ENCODE peak calls at places on chromosomes 6 and 20, in four cellular contexts. D is adipocyte, G is heart right ventricle, O is ovary. X is an unnamed sample. For H3K4me1, the result is how much of the 10 kb centered on the place peaks cover.

GRCh38 chr6:151440930-151441329 is 11.0 kb downstream of the RMND1 start:
- DNase-seq in G (no peak), O (no peak), D (peak), X (no peak)

GRCh38 chr6:133208183-133208755 is 32.9 kb upstream of the EYA4 start:
- DNase-seq in O (no peak), D (peak), G (no peak), X (no peak)

GRCh38 chr6:121520337-121521163 is 85.1 kb downstream of the GJA1 start:
- DNase-seq in G (no peak), O (no peak), D (peak), X (no peak)

GRCh38 chr6:71533939-71534379 is 245.3 kb downstream of the OGFRL1 start:
- DNase-seq in D (peak), G (no peak), O (no peak), X (no peak)

GRCh38 chr6:79467716-79468115 is 69.5 kb downstream of the LCA5 start:
- DNase-seq in D (peak), O (no peak), G (no peak), X (no peak)

GRCh38 chr6:72621243-72622093 is at the start of gene KCNQ5:
- DNase-seq in O (no peak), D (peak), G (no peak), X (peak)

GRCh38 chr20:60255426-60255825 is 297.2 kb downstream of the CDH26 start:
- DNase-seq in G (no peak), D (no peak), O (no peak), X (no peak)

GRCh38 chr6:1381397-1382330 is 7.7 kb upstream of the FOXF2 start:
- DNase-seq in G (peak), D (peak), O (no peak), X (no peak)

GRCh38 chr6:114144887-114145851 is 174.2 kb upstream of the HDAC2 start:
- DNase-seq in D (peak), G (no peak), O (no peak), X (no peak)

GRCh38 chr6:6002005-6002808 is 4.5 kb downstream of the NRN1 start:
- DNase-seq in D (no peak), G (no peak), O (no peak), X (no peak)

GRCh38 chr20:53656653-53657288 is 63.1 kb upstream of the ZNF217 start:
- DNase-seq in O (no peak), G (no peak), D (peak), X (no peak)

GRCh38 chr20:53657289-53657678 is 63.6 kb upstream of the ZNF217 start:
- DNase-seq in D (no peak), O (no peak), G (no peak), X (no peak)

GRCh38 chr20:53654932-53655674 is 61.5 kb upstream of the ZNF217 start:
- DNase-seq in O (no peak), D (no peak), G (no peak), X (no peak)

GRCh38 chr20:53657732-53658131 is 64.1 kb upstream of the ZNF217 start:
- DNase-seq in D (no peak), O (no peak), G (no peak), X (no peak)

GRCh38 chr20:53655909-53656652 is 62.4 kb upstream of the ZNF217 start:
- DNase-seq in G (no peak), D (peak), O (no peak), X (no peak)
- H3K4me1 ChIP-seq in G (under half), D (half or more), O (under half), X (under half)

GRCh38 chr20:4554346-4554745 is 167.4 kb upstream of the PRND start:
- DNase-seq in G (no peak), D (no peak), O (no peak), X (no peak)

GRCh38 chr20:4548552-4548951 is 173.2 kb upstream of the PRND start:
- DNase-seq in O (no peak), G (no peak), D (no peak), X (no peak)

GRCh38 chr20:4549711-4550259 is 171.9 kb upstream of the PRND start:
- DNase-seq in D (no peak), O (no peak), G (no peak), X (no peak)

GRCh38 chr20:4552075-4552474 is 169.6 kb upstream of the PRND start:
- DNase-seq in O (no peak), G (no peak), D (no peak), X (no peak)

GRCh38 chr20:4550740-4551139 is 171.0 kb upstream of the PRND start:
- DNase-seq in D (no peak), G (no peak), O (no peak), X (no peak)
- H3K4me1 ChIP-seq in D (under half), G (under half), O (under half), X (under half)

DNA sequence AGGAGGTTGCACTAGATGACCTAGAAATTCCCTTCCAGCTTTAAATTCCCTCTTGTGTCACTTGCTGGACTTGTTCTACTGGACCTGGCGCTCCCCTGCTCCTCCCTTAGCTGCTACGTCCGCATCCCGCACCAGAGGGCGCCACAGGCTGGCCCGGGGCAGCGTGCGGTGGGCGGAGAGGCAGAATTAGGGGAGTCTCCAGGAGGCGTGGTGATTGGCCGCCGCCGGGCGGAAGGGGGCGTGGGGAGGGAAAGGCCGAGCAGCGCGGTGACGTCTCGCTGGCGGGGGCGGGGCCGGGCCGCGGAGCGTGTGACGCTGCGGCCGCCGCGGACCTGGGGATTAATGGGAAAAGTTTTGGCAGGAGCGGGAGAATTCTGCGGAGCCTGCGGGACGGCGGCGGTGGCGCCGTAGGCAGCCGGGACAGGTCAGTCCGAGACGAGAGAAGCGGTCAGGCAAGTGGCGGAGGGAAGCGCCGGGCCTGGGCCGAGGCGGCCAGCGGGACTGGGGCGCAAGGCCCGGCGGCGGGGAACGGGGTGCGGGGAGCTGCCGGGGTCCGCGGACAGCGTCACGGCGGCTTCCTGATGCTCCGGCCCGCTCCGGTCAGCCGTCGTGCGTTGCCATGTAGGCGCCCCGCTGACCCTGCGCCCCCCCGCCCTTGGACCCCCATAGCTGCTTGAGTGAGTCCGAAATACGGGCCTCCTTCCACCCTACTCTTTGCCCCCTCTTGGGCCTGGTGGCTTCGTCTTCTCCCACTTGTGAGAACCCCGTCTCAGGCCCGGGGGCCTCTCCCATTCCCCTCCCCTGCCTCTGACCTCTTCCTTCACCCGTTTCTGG is at the start of gene PPARD:
- DNase-seq in D (peak), O (peak), G (peak), X (peak)
- H3K4me1 ChIP-seq in D (under half), O (under half), G (under half), X (under half)

DNA sequence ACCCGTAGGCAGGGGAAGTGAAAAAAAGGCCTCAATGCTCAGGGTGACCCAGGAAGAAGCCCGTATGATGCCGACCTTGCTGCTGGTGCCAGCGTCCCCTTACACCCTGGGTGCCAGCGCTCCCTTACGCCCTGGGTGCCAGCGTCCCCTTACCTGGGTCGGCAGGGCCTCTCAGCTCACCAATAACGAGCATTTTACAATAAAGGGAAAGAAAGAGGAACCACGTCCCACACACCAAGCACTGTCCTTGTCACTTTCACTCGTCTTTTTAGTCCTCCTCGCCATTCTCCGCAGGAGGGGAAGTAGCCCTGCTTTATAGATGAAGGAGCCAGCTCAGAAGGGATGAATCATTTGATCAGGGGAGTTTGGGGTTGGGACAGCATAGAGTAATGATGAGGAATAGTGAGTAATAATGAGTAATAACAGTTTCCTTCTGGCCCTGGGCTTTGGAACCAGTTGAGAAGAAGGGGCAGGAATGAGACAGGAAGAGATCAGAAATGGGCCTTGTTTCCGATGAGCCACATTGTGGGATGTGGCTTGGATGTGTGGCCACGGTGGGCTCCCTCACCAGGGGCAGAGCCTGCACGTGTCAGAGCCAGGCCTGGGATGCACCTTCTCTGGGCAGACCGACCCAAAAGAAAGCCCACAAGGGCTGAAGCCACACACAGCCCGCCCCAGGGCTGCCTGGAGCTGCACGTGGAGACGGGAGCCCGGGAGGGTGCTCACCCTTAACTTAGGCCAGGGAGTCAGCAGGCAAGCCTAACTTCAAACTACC is 75.7 kb downstream of the SYNJ2 start:
- DNase-seq in D (peak), O (no peak), G (no peak), X (no peak)
- H3K4me1 ChIP-seq in D (under half), O (under half), G (under half), X (under half)

GRCh38 chr20:19976595-19977372 is 40.4 kb upstream of the NAA20 start:
- DNase-seq in G (peak), O (peak), D (peak), X (peak)
- H3K4me1 ChIP-seq in G (half or more), O (under half), D (half or more), X (half or more)

DNA sequence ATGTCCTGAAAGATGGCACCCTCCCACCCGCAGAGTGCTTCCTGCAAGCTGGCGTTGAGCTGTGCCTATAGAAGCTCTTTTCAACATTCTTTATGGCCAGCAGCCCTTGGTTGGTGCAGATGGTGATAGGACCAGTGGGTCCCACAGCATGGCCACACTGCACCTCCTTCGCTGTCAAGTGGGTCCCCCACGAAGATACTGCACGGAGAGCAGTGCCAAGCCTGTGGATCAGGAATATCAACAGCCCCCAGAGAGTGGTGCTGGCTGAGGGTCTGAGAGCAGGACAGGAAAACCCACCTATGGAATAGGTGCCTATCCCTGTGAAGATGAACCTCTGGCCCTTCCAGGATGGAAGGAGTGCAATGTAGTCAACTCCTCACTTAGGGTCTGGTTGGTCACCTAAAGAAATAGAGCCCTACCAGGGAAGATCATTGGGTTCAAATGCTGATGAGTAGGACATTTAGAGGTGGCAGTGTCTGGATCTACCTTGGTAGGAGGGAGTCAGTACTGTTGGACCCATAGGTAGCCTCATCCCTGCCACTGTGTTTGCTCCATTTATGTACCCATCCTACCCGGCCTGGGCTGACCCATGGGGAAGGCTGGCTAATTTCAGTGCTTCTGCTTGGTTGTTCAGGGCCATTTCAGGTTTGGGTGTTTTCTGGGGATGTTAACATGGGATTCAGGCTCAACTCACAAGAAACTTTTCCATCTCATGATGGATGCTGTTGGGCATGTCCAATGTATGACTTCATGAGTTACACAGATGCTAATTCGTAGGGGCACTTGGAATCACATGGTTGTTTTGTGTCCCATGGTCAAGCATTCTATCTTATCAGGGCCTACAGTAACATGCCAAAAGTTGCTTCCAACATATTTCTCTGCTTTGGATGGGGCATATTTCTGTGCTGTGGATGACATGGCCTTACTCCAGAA is 33.4 kb upstream of the MICB start:
- DNase-seq in G (no peak), O (no peak), D (no peak), X (no peak)
- H3K4me1 ChIP-seq in G (half or more), O (under half), D (under half), X (under half)

DNA sequence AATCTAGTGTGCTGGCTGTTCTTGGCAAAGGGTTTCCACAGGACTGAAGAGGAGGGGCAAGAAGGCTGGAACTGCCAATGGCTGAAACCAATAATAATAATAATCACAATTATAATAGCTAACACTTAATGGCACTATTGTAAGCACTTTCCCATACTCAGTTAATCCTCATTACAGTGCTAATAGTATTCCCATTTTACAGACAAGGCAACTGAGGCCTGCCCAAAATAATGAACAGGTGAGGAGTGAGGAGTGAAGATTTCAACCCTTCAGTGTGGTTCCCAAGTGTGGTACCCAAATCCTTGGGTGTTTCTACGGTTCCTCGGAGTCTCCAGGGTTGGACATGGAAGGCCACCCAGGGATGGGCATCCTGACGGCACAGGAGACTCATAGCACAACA is 69.9 kb downstream of the TRERF1 start:
- DNase-seq in O (no peak), D (no peak), G (no peak), X (no peak)
- H3K4me1 ChIP-seq in O (under half), D (under half), G (under half), X (under half)

GRCh38 chr20:53843645-53844044 is 226.7 kb downstream of the BCAS1 start:
- DNase-seq in O (no peak), G (no peak), D (no peak), X (no peak)
- H3K4me1 ChIP-seq in O (under half), G (under half), D (under half), X (under half)

GRCh38 chr20:63955281-63955845 is 853 bp downstream of the UCKL1 start:
- DNase-seq in G (peak), O (peak), D (peak), X (no peak)
- H3K4me1 ChIP-seq in G (half or more), O (under half), D (under half), X (half or more)

GRCh38 chr6:41457303-41457670 is 88.9 kb upstream of the FOXP4 start:
- DNase-seq in D (no peak), O (no peak), G (no peak), X (no peak)

GRCh38 chr6:41454189-41454789 is 91.9 kb upstream of the FOXP4 start:
- DNase-seq in O (no peak), G (no peak), D (no peak), X (no peak)

GRCh38 chr6:41455818-41456217 is 90.4 kb upstream of the FOXP4 start:
- DNase-seq in D (no peak), G (no peak), O (no peak), X (no peak)

GRCh38 chr6:41453232-41453631 is 92.9 kb upstream of the FOXP4 start:
- DNase-seq in O (no peak), G (no peak), D (no peak), X (no peak)

DNA sequence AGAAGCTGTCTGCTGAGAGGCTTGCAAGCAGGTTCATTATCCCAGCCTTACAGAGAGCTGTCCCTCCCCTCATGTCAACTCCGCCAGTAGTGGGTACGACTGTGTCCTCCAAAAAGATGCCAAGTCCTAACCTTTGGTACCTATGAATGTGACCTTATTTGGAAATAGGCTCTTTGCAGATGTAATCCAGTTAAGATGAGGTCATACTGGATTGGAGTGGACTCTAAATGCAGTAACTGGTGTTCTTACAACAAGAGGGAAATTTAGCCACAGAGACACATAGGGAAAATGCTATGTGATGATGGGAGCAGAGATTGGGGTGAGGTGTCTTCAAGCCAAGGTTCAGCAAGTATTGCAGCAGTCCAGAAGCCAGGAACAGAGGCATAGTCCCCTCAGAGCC is 90.8 kb upstream of the FOXP4 start:
- DNase-seq in O (no peak), D (no peak), G (no peak), X (no peak)
- H3K4me1 ChIP-seq in O (under half), D (under half), G (under half), X (under half)

X was measured in psoas muscle.